ENCODE peak calls at places on chromosomes 6 and 20, in seven cellular contexts. W, R, U, D, J, M and F are unnamed samples.
A peak's percentile ranks its signal among the peaks of the same experiment; 100 is the strongest.

GRCh38 chr6:110221738-110222137 is 41.5 kb downstream of the CDC40 start:
- DNase-seq in M (no peak), R (no peak), U (peak; percentile 7), W (no peak), J (no peak), D (no peak), F (no peak)

GRCh38 chr6:166852484-166852975 is 103.8 kb downstream of the RNASET2 start:
- DNase-seq in W (no peak), J (no peak), U (no peak), R (no peak), M (no peak), D (no peak), F (no peak)

GRCh38 chr6:23222724-23223123 is 653.4 kb downstream of the HDGFL1 start:
- DNase-seq in M (no peak), J (no peak), R (no peak), W (no peak), D (no peak), U (no peak), F (no peak)

GRCh38 chr6:38509713-38510112 is 130.0 kb downstream of the BTBD9 start:
- DNase-seq in M (no peak), J (no peak), D (no peak), U (peak; percentile 75), R (no peak), W (no peak), F (no peak)

GRCh38 chr6:138662474-138662873 is 111.1 kb upstream of the CCDC28A start:
- DNase-seq in R (no peak), M (peak; percentile 43), J (no peak), U (peak; percentile 73), W (no peak), D (no peak), F (no peak)

GRCh38 chr20:4613718-4614620 is 107.7 kb upstream of the PRND start:
- DNase-seq in J (peak; percentile 58), D (peak; percentile 60), M (peak; percentile 60), R (no peak), U (no peak), W (peak; percentile 67), F (peak; percentile 49)

GRCh38 chr20:35232575-35232974 is 6.1 kb downstream of the MMP24 start:
- DNase-seq in R (no peak), W (no peak), U (peak; percentile 75), D (no peak), J (no peak), M (no peak), F (no peak)

GRCh38 chr6:19180348-19181073 is 656.7 kb upstream of the ID4 start:
- DNase-seq in J (peak; percentile 69), U (no peak), M (no peak), R (no peak), W (peak; percentile 53), D (peak; percentile 87), F (peak; percentile 57)

GRCh38 chr6:30037182-30037788 is 23.8 kb upstream of the POLR1H start:
- DNase-seq in R (no peak), M (peak; percentile 27), J (no peak), W (no peak), D (no peak), U (peak; percentile 17), F (no peak)

GRCh38 chr6:72809701-72810379 is 188.0 kb downstream of the KCNQ5 start:
- DNase-seq in W (no peak), J (no peak), R (no peak), U (peak; percentile 14), D (no peak), M (no peak), F (no peak)

GRCh38 chr6:155188707-155189496 is 74.9 kb upstream of the CLDN20 start:
- DNase-seq in W (no peak), R (no peak), U (peak; percentile 100), J (peak; percentile 16), M (no peak), D (no peak), F (no peak)

GRCh38 chr20:32582659-32583580 is 2.2 kb downstream of the NOL4L start:
- DNase-seq in D (no peak), W (no peak), J (no peak), R (no peak), U (no peak), M (no peak), F (no peak)

GRCh38 chr20:57657537-57658446 is 37.6 kb upstream of the ZBP1 start:
- DNase-seq in M (no peak), R (no peak), J (peak; percentile 28), U (no peak), W (peak; percentile 84), D (peak; percentile 65), F (peak; percentile 70)

GRCh38 chr20:25529295-25529951 is 55.9 kb downstream of the NINL start:
- DNase-seq in U (no peak), D (no peak), J (no peak), W (no peak), R (no peak), M (no peak), F (no peak)

GRCh38 chr6:21265264-21266044 is 328.1 kb upstream of the SOX4 start:
- DNase-seq in M (no peak), J (no peak), W (no peak), D (no peak), R (no peak), U (peak; percentile 5), F (no peak)

GRCh38 chr6:144151010-144151727 is 852 bp downstream of the STX11 start:
- DNase-seq in R (no peak), W (no peak), M (no peak), U (no peak), D (no peak), J (peak; percentile 57), F (no peak)

GRCh38 chr6:103908898-103909297 is 950.8 kb downstream of the HACE1 start:
- DNase-seq in W (no peak), J (no peak), U (no peak), M (no peak), D (no peak), R (no peak), F (no peak)

GRCh38 chr6:14275493-14275851 is 157.9 kb downstream of the CD83 start:
- DNase-seq in J (no peak), W (no peak), U (peak; percentile 37), R (no peak), M (no peak), D (no peak), F (no peak)

GRCh38 chr20:21571841-21572690 is 58.2 kb upstream of the NKX2-2 start:
- DNase-seq in D (no peak), J (no peak), R (no peak), W (no peak), U (no peak), M (no peak), F (no peak)

DNA sequence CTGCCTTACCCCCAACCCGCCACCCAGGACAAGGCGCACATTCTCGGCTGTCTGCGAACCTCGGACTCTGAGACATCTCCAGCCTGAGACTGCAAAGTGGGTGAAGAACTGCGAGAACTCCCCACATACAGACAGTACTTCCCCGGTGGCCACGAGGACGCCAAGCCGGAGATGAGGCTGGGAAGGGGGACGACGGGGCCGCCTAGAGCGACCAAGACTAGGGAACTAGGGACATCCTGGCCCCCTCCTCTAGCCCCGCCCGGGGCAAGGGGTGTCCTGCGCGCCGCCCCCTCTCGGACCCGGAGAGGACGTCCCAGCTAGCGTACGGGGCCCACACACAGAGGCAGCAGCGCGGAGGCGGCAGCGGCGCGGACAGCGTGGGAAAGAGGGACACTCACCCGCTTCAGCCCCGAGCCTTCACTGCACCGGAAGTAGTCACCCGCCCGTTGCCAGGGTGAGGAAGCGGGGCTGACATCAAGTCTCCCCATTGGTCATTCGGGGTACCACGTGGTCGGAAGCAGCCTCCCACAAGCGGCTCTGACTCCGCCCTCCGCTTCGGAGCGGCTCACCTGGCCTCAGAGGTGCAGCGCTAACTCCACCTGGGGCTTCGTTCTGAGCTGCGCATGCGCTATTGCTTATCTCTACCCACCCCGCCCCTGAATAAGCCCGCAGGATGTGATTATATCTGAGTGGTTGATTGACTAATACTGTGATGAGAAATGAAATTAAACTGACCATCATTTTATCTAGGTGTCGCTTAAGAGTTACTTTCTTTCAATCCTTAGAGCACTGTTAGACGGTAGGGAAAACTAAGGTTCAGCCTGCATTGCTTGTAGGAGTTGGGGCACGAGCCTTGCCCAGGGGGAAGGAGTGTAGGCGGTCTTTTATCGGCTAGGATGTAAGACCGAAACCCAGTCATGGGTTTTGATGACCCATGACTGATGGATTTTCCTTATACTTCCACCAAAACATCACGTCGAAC is at the start of gene TASP1:
- DNase-seq in R (peak; percentile 97), W (peak; percentile 99), D (peak; percentile 97), J (peak; percentile 99), M (peak; percentile 98), U (peak; percentile 94), F (peak; percentile 99)
- TF ChIP-seq POLR2A in R (no peak), W (peak; percentile 49), D (no peak), J (peak; percentile 79), M (peak; percentile 87), U (peak; percentile 83), F (no peak)

GRCh38 chr20:7091655-7092054 is 324.2 kb downstream of the BMP2 start:
- DNase-seq in W (no peak), M (no peak), D (no peak), J (no peak), U (no peak), R (no peak), F (no peak)
- H3K4me3 ChIP-seq in W (no peak overlapping the region), M (no peak overlapping the region), D (no peak overlapping the region), J (no peak overlapping the region), U (no peak overlapping the region), R (no peak overlapping the region), F (no peak overlapping the region)

GRCh38 chr6:159980474-159980873 is 11.6 kb downstream of the IGF2R start:
- DNase-seq in U (no peak), J (no peak), W (no peak), D (no peak), M (no peak), R (no peak), F (no peak)

GRCh38 chr6:159981171-159981571 is 12.3 kb downstream of the IGF2R start:
- DNase-seq in D (no peak), U (no peak), J (no peak), M (no peak), R (no peak), W (no peak), F (no peak)

GRCh38 chr6:159982726-159983506 is 14.0 kb downstream of the IGF2R start:
- DNase-seq in D (no peak), U (peak; percentile 33), J (no peak), W (no peak), M (no peak), R (no peak), F (no peak)

GRCh38 chr6:159983641-159984080 is 14.8 kb downstream of the IGF2R start:
- DNase-seq in J (peak; percentile 48), W (no peak), U (peak; percentile 51), M (no peak), R (no peak), D (no peak), F (no peak)

DNA sequence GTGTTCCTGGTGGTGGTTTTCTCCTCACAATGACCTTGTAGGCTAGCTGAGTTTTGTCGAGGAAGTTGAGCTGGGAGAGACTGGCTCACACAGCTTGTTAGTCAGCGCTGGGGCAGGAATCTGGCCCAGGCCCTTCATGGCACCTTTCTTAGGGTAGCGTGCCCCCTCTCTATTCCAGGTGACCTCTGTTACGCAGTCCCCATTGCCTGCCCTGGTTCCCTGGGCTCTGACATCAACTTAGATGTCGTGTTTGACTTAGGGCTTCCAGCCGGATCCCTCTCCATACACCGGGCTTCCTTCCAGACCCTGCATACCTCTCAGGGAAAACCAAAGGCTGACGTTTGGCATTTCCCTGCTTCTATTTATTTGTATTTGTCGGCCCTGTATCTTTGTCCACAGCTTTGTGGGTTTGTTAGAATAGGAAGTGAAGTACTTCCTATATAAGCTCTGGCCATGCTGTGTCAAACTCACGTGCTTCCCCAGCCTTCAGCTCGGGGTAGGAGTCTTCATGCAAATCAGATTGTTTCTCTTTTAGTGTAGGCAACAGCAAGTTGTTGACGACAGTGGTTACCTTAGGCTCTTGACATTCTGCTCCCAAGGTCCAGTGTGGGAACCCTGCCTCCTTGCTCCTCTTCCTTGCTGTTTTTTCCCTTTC is 12.8 kb downstream of the IGF2R start:
- DNase-seq in W (no peak), R (no peak), U (peak; percentile 91), D (no peak), M (no peak), J (peak; percentile 55), F (peak; percentile 61)
- TF ChIP-seq POLR2A in W (no peak), R (no peak), U (no peak), D (no peak), M (no peak), J (peak; percentile 26), F (no peak)

GRCh38 chr6:26272171-26272631 is 92.8 kb upstream of the BTN3A2 start:
- DNase-seq in W (peak; percentile 55), U (no peak), J (no peak), R (no peak), D (no peak), M (no peak), F (peak; percentile 50)
- H3K4me3 ChIP-seq in W (peak overlapping the region; percentile 70), U (peak overlapping the region; percentile 68), J (no peak overlapping the region), R (peak overlapping the region; percentile 82), D (peak overlapping the region; percentile 14), M (peak overlapping the region; percentile 77), F (peak overlapping the region; percentile 46)